ENCODE peak calls at places on chromosomes 13 and 19, in ten cellular contexts. T is heart left ventricle; C is gastrocnemius medialis; V is heart right ventricle; H is breast epithelium; Z is CD8-positive, alpha-beta T cell; M is uterus; A is colonic mucosa; B is hepatocyte; S is PC-3. Q is an unnamed sample.

GRCh38 chr19:7905298-7905697 is 1.6 kb downstream of the MAP2K7 start:
- DNase-seq in T (no peak), C (no peak), V (no peak), H (no peak), Z (no peak), M (no peak), A (no peak), B (no peak), S (no peak), Q (peak; percentile 45)

GRCh38 chr13:80151016-80151415 is 189.9 kb downstream of the SPRY2 start:
- DNase-seq in T (no peak), C (no peak), V (no peak), H (no peak), Z (no peak), M (no peak), A (no peak), B (no peak), S (no peak), Q (no peak)

GRCh38 chr19:1503089-1503924 is 9.5 kb downstream of the ADAMTSL5 start:
- DNase-seq in T (no peak), C (peak; percentile 41), V (peak; percentile 64), H (no peak), Z (no peak), M (peak; percentile 61), A (peak; percentile 62), B (peak; percentile 81), S (peak; percentile 21), Q (peak; percentile 80)

GRCh38 chr19:35882074-35882832 is 13.9 kb downstream of the APLP1 start:
- DNase-seq in T (no peak), C (no peak), V (no peak), H (no peak), Z (no peak), M (no peak), A (peak; percentile 62), B (peak; percentile 52), S (peak; percentile 71), Q (no peak)

GRCh38 chr13:50580684-50581305 is 262.7 kb downstream of the DLEU7 start:
- DNase-seq in T (no peak), C (no peak), V (no peak), H (no peak), Z (no peak), M (no peak), A (no peak), B (no peak), S (no peak), Q (no peak)

GRCh38 chr13:43895940-43896339 is 16.2 kb downstream of the LACC1 start:
- DNase-seq in T (no peak), C (no peak), V (no peak), H (no peak), Z (no peak), M (no peak), A (no peak), B (no peak), S (no peak), Q (no peak)

GRCh38 chr13:44801990-44802389 is 187.3 kb downstream of the NUFIP1 start:
- DNase-seq in T (no peak), C (no peak), V (no peak), H (no peak), Z (no peak), M (no peak), A (no peak), B (peak; percentile 38), S (peak; percentile 76), Q (no peak)

GRCh38 chr19:49888478-49888901 is 8.2 kb downstream of the IL4I1 start:
- DNase-seq in T (peak; percentile 49), C (no peak), V (no peak), H (no peak), Z (no peak), M (no peak), A (no peak), B (no peak), S (no peak), Q (no peak)

GRCh38 chr13:43227721-43228120 is 204.3 kb downstream of the DNAJC15 start:
- DNase-seq in T (no peak), C (no peak), V (no peak), H (no peak), Z (no peak), M (no peak), A (no peak), B (no peak), S (peak; percentile 23), Q (no peak)

DNA sequence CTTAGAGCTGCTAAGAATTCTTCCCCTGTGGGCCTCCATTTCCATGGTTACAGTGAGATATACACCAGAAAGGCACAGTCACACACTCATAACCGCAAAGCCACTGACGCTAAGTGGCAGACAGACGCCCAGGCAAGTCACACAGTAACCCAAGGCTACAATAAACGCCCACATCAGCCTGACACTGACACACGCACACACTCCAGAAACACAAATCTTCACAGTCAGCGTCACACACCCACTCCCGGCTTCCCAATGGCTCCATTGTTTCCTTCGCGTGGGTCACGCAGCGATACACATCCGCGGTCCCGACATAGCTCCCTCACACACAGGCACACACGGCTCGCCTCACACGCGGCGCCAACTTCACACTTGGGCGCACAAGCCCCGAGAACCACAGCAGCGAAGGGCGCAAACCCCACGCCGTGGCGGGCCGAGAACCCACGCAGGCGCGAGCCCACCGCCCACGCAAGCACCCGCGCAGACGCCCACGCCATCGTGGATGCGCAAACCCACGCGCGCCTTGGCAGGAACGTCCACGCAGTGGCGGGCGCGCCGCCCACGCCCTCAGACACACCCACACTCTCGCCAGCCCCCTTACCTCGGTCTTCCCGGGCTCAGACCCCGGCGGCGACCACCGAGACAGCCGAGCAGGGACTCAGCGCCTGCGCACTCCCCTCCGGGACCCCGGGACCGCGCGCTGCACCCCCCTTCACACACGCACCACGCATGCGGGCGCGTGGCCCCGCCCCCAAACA is at the start of gene ZNF667:
- DNase-seq in T (no peak), C (no peak), V (no peak), H (no peak), Z (peak; percentile 7), M (no peak), A (peak; percentile 17), B (peak; percentile 43), S (peak; percentile 46), Q (no peak)
- H3K4me3 ChIP-seq in T (peak within 1 kb of the TSS; percentile 84), C (peak within 1 kb of the TSS; percentile 83), V (peak within 1 kb of the TSS; percentile 99), H (peak within 1 kb of the TSS; percentile 95), Z (peak within 1 kb of the TSS; percentile 67), M (peak within 1 kb of the TSS; percentile 61), A (peak within 1 kb of the TSS; percentile 47), B (peak within 1 kb of the TSS; percentile 83), S (peak within 1 kb of the TSS; percentile 65), Q (peak within 1 kb of the TSS; percentile 62)

GRCh38 chr19:47186337-47187022 is 44.5 kb downstream of the BBC3 start:
- DNase-seq in T (no peak), C (no peak), V (no peak), H (no peak), Z (peak; percentile 57), M (no peak), A (no peak), B (no peak), S (no peak), Q (peak; percentile 60)
- H3K4me1 ChIP-seq in T (peaks cover 42% of the 10 kb centered on the region), C (peaks cover 11% of the 10 kb centered on the region), V (peaks cover 37% of the 10 kb centered on the region), H (peaks cover 15% of the 10 kb centered on the region), Z (peaks cover 94% of the 10 kb centered on the region), M (no peaks in the 10 kb centered on the region), A (peaks cover 18% of the 10 kb centered on the region), B (peaks cover 36% of the 10 kb centered on the region), S (peaks cover 18% of the 10 kb centered on the region), Q (peaks cover 22% of the 10 kb centered on the region)

GRCh38 chr19:45772130-45772880 is 3.3 kb upstream of the SIX5 start:
- DNase-seq in T (no peak), C (no peak), V (no peak), H (no peak), Z (no peak), M (no peak), A (peak; percentile 25), B (no peak), S (no peak), Q (peak; percentile 71)
- TF ChIP-seq CTCF in T (no peak), C (no peak), V (no peak), H (no peak), Z (no peak), M (no peak), A (no peak), B (no peak), S (no peak), Q (no peak)

GRCh38 chr19:6862673-6863078 is 24.7 kb upstream of the ADGRE1 start:
- DNase-seq in T (peak; percentile 89), C (peak; percentile 53), V (peak; percentile 78), H (peak; percentile 76), Z (peak; percentile 84), M (peak; percentile 59), A (peak; percentile 87), B (peak; percentile 87), S (peak; percentile 96), Q (peak; percentile 86)
- H3K4me3 ChIP-seq in T (peak overlapping the region; percentile 8), C (peak overlapping the region; percentile 29), V (no peak overlapping the region), H (peak overlapping the region; percentile 48), Z (no peak overlapping the region), M (no peak overlapping the region), A (peak overlapping the region; percentile 25), B (no peak overlapping the region), S (peak overlapping the region; percentile 35), Q (peak overlapping the region; percentile 37)

GRCh38 chr13:52760078-52760477 is 20.5 kb upstream of the CNMD start:
- DNase-seq in T (no peak), C (no peak), V (no peak), H (no peak), Z (no peak), M (no peak), A (no peak), B (no peak), S (no peak), Q (no peak)

GRCh38 chr13:52767949-52768516 is 28.4 kb upstream of the CNMD start:
- DNase-seq in T (no peak), C (no peak), V (no peak), H (no peak), Z (no peak), M (no peak), A (no peak), B (no peak), S (no peak), Q (no peak)

DNA sequence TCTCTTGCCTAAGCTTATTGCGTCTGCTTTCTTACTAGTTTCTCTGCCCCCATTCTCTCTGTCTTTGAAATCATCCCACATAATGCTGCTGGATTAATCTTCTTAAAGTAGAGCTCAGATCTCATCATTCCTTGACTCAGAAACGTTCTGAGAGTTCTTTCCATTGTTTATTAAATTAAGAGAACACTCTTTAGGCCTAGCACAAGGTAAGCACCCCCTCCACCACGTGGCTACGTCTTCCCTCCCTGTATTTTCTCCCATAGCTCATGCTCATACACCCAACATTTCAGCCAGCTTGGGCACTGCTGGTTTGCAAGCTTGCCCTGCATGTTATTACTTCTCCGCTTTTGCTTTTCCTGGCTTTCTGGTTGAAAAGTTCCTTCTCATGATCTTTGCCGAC is 26.4 kb upstream of the CNMD start:
- DNase-seq in T (no peak), C (no peak), V (no peak), H (no peak), Z (no peak), M (no peak), A (no peak), B (no peak), S (no peak), Q (no peak)
- H3K4me1 ChIP-seq in T (no peaks in the 10 kb centered on the region), C (no peaks in the 10 kb centered on the region), V (no peaks in the 10 kb centered on the region), H (no peaks in the 10 kb centered on the region), Z (no peaks in the 10 kb centered on the region), M (no peaks in the 10 kb centered on the region), A (no peaks in the 10 kb centered on the region), B (no peaks in the 10 kb centered on the region), S (no peaks in the 10 kb centered on the region), Q (no peaks in the 10 kb centered on the region)